ENCODE peak calls at places on chromosomes 1 and 21, in five cellular contexts. Z is AG04449, W is IMR-90, P is lung, R is GM10248. L is an unnamed sample.

GRCh38 chr1:71521655-71522264 is 440.9 kb upstream of the ZRANB2 start:
- DNase-seq in Z (peak), W (peak), P (no peak), R (no peak), L (peak)

GRCh38 chr1:224864006-224864405 is 65.5 kb upstream of the DNAH14 start:
- DNase-seq in Z (no peak), W (peak), P (no peak), R (no peak), L (no peak)

GRCh38 chr1:62209931-62210595 is 15.4 kb downstream of the L1TD1 start:
- DNase-seq in Z (no peak), W (no peak), P (no peak), R (no peak), L (no peak)

GRCh38 chr21:44065428-44065827 is 41.8 kb upstream of the PWP2 start:
- DNase-seq in Z (no peak), W (peak), P (no peak), R (peak), L (no peak)

GRCh38 chr1:190578531-190578930 is 100.9 kb upstream of the BRINP3 start:
- DNase-seq in Z (no peak), W (no peak), P (no peak), R (no peak), L (no peak)

GRCh38 chr1:26469558-26469957 is 2.7 kb upstream of the HMGN2 start:
- DNase-seq in Z (no peak), W (no peak), P (no peak), R (no peak), L (no peak)

GRCh38 chr1:22932803-22933470 is 39.7 kb downstream of the LACTBL1 start:
- DNase-seq in Z (no peak), W (no peak), P (no peak), R (peak), L (no peak)

GRCh38 chr1:88302843-88303486 is 381.1 kb upstream of the PKN2 start:
- DNase-seq in Z (peak), W (peak), P (no peak), R (no peak), L (peak)

GRCh38 chr1:193700710-193701355 is 514.4 kb upstream of the B3GALT2 start:
- DNase-seq in Z (peak), W (peak), P (no peak), R (no peak), L (no peak)

GRCh38 chr21:33127154-33127893 is 57.4 kb downstream of the OLIG1 start:
- DNase-seq in Z (no peak), W (peak), P (peak), R (peak), L (peak)

GRCh38 chr1:160167056-160167455 is 15.7 kb downstream of the ATP1A4 start:
- DNase-seq in Z (no peak), W (no peak), P (no peak), R (no peak), L (no peak)

GRCh38 chr1:106498238-106498637 is 558.2 kb upstream of the PRMT6 start:
- DNase-seq in Z (no peak), W (no peak), P (no peak), R (no peak), L (no peak)

GRCh38 chr1:67723620-67724019 is 38.6 kb downstream of the GADD45A start:
- DNase-seq in Z (no peak), W (peak), P (no peak), R (peak), L (no peak)

GRCh38 chr21:44082648-44083436 is 24.4 kb upstream of the PWP2 start:
- DNase-seq in Z (no peak), W (no peak), P (no peak), R (no peak), L (no peak)

GRCh38 chr1:77271851-77272250 is 10.0 kb upstream of the AK5 start:
- DNase-seq in Z (peak), W (peak), P (no peak), R (no peak), L (no peak)

GRCh38 chr1:61887076-61887867 is 145.0 kb downstream of the PATJ start:
- DNase-seq in Z (no peak), W (no peak), P (peak), R (no peak), L (no peak)

GRCh38 chr1:47374501-47374900 is 40.9 kb downstream of the CMPK1 start:
- DNase-seq in Z (no peak), W (peak), P (no peak), R (no peak), L (no peak)

GRCh38 chr1:5947071-5947821 is 45.0 kb downstream of the NPHP4 start:
- DNase-seq in Z (no peak), W (no peak), P (no peak), R (no peak), L (no peak)

GRCh38 chr1:88608139-88608943 is 75.7 kb upstream of the PKN2 start:
- DNase-seq in Z (no peak), W (peak), P (no peak), R (peak), L (no peak)

GRCh38 chr1:30908446-30908885 is at the start of gene SDC3:
- DNase-seq in Z (no peak), W (no peak), P (no peak), R (peak), L (no peak)

GRCh38 chr1:2547210-2548067 is 8.7 kb upstream of the TNFRSF14 start:
- DNase-seq in Z (no peak), W (no peak), P (no peak), R (peak), L (no peak)

GRCh38 chr1:155648207-155649147 is 38.5 kb downstream of the MSTO1 start:
- DNase-seq in Z (peak), W (peak), P (peak), R (no peak), L (peak)

GRCh38 chr1:51729156-51729823 is 112.4 kb downstream of the OSBPL9 start:
- DNase-seq in Z (peak), W (peak), P (peak), R (peak), L (peak)

GRCh38 chr1:247548847-247549246 is at the start of gene GCSAML:
- DNase-seq in Z (no peak), W (no peak), P (no peak), R (no peak), L (no peak)

GRCh38 chr1:52032785-52033131 is 852 bp downstream of the KTI12 start:
- DNase-seq in Z (no peak), W (peak), P (peak), R (peak), L (no peak)

GRCh38 chr21:26766826-26767325 is 78.3 kb downstream of the ADAMTS1 start:
- DNase-seq in Z (no peak), W (peak), P (no peak), R (no peak), L (no peak)

GRCh38 chr1:145982010-145982723 is 14.2 kb downstream of the TXNIP start:
- DNase-seq in Z (no peak), W (no peak), P (no peak), R (no peak), L (no peak)

GRCh38 chr1:233865902-233866301 is 38.6 kb upstream of the SLC35F3 start:
- DNase-seq in Z (no peak), W (no peak), P (no peak), R (no peak), L (no peak)

GRCh38 chr21:16195896-16196443 is 466.2 kb downstream of the USP25 start:
- DNase-seq in Z (no peak), W (no peak), P (no peak), R (no peak), L (no peak)

GRCh38 chr1:234311414-234311813 is 61.8 kb upstream of the COA6 start:
- DNase-seq in Z (no peak), W (no peak), P (no peak), R (no peak), L (no peak)

GRCh38 chr21:38875694-38876492 is 70.2 kb downstream of the ETS2 start:
- DNase-seq in Z (peak), W (peak), P (no peak), R (no peak), L (peak)

GRCh38 chr1:39675220-39675619 is 3.3 kb upstream of the NT5C1A start:
- DNase-seq in Z (no peak), W (no peak), P (no peak), R (no peak), L (no peak)

GRCh38 chr1:70042090-70042716 is 163.2 kb downstream of the LRRC40 start:
- DNase-seq in Z (peak), W (no peak), P (no peak), R (no peak), L (no peak)

GRCh38 chr21:43325968-43326367 is 101.0 kb downstream of the SIK1 start:
- DNase-seq in Z (no peak), W (no peak), P (no peak), R (no peak), L (no peak)

GRCh38 chr1:71053146-71053545 is 5.5 kb upstream of the PTGER3 start:
- DNase-seq in Z (no peak), W (no peak), P (no peak), R (no peak), L (no peak)

GRCh38 chr1:223402790-223403142 is 9.6 kb downstream of the CCDC185 start:
- DNase-seq in Z (no peak), W (no peak), P (no peak), R (no peak), L (no peak)

GRCh38 chr1:178393370-178393769 is 103.4 kb downstream of the CLEC20A start:
- DNase-seq in Z (no peak), W (no peak), P (no peak), R (no peak), L (no peak)

DNA sequence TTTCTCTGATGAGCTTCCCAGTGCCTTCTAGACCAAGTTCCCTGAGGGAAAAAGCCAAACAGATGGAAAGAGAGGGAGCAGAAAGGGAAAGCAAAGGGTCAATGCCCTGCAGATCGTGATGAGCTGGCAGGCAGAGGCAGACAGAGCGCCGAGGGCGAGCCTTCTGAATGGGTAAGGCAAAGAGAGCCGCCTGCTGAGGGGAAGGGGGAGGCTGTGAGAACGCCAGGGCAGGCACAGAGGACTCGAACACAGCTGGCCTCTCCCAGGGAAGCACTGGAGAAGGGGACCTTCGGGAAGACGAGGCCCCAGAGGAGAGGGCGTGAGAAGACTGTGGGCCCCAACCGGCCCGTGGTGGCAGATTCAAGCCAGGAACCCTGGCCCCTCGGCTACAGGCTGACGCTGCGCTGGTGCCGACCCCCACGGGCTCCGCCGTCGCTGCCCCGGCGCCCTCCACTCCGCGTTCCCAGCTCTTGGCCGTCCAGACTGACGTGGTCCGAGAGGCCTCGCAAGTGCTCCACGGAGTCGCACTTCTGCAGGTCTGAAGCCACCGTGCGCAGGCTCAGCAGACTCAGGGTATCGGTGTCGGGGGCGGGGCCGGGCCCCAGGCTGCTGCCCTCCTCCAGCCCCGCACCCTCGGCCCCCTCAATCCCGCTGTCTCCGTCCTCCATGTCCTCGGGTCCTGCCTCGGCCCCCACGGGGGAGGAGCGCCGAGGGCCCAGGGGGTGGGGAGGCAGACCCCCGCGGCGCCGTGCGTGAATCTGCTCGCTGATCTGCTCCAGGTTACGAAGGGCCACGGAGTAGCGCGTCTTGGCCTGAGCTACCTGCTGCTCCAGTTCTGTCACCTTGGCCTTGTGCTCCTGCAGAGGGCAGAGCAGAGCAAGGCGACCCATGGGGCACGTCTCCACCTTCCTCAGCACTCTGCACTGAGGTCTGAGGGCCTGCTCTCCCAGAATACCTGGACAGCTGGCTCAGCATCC is 13.9 kb downstream of the SH3BP5L start:
- DNase-seq in Z (no peak), W (no peak), P (no peak), R (no peak), L (no peak)
- TF ChIP-seq CTCF in Z (no peak), W (no peak), P (no peak), R (peak), L (no peak)

DNA sequence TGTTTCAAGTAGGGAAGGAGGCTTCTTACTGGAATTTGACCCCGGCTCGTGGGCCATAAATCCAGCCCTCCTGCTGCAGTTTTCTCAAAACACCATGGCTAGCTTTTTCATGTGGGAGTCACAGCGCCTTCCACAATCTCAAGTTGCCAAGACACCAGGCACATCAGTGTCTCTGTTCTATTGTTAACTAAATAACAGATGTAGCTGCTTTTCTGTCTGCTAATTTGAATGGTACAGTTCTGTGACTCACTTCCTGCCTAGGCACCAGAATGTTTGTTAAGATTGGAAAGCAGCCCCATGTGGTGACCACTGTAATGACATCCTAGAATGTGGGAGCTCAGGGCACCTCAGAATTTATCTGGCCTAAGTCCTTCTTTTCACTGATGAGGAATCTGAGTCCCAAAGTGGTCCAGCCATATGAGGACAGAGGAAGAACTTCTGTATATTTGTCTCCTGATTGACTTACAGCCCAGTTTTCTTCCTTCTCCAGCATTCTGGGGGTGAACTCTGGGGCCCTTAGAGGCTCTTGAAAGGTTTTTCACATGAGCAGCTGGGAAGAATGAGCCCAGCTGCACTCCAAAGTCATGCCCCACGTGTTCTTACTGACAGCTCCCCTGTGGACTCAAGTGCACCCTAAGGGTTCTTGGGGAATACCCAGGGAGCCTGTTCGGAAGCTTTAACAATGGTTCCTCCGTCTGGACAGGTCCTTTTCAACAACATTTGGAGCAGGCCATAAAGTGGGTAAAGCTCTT is 27.5 kb downstream of the TRIM45 start:
- DNase-seq in Z (no peak), W (peak), P (peak), R (peak), L (no peak)
- TF ChIP-seq CTCF in Z (peak), W (peak), P (no peak), R (no peak), L (peak)

GRCh38 chr1:93448292-93448982 is 519 bp downstream of the FNBP1L start:
- DNase-seq in Z (no peak), W (no peak), P (peak), R (peak), L (no peak)

GRCh38 chr1:93446837-93447451 is 974 bp upstream of the FNBP1L start:
- DNase-seq in Z (no peak), W (no peak), P (peak), R (no peak), L (no peak)

GRCh38 chr1:93450331-93450730 is 2.4 kb downstream of the FNBP1L start:
- DNase-seq in Z (no peak), W (no peak), P (no peak), R (no peak), L (no peak)

GRCh38 chr1:93447481-93448291 is at the start of gene FNBP1L:
- DNase-seq in Z (no peak), W (peak), P (peak), R (peak), L (no peak)

DNA sequence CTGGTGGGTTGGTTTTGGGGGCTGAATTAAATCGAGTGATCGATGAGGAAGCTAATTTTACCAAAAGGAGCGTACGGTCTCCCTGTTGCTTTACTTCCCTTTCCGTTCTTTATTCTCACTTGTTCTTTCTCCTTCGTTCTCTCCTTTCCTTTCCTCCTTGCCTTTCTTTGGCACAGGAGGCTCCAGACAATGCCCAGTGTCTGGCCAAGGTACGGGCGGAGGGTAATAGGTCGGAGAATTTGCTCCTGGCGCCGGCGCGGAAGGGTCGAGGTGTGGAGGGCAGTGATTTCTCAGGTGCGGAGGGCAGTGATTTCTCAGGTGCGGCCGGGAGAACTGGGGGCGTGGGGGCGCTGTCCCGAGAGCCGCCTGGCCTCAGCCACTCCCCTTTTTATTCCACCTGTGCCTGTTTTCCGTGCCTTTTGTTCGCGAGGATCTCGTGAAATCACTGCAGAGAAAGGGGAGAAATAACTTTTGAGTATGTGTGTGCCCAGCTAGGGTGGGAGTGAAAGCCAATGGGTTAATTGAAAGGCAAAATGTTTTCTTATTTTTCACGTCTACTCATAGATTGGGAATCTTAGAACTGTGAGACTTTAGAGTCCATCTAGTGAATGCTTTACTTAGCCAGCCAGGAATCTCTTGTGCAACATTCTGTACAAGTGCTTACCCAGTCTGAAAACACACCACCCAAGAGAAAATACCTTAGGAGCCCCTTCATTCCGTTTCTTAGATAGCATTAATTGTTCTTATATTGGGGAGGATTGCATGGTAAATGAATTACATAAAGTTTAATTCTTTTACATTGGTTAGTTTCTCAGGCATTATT is 1.3 kb downstream of the FNBP1L start:
- DNase-seq in Z (no peak), W (peak), P (peak), R (peak), L (no peak)
- TF ChIP-seq CTCF in Z (peak), W (no peak), P (no peak), R (no peak), L (no peak)

DNA sequence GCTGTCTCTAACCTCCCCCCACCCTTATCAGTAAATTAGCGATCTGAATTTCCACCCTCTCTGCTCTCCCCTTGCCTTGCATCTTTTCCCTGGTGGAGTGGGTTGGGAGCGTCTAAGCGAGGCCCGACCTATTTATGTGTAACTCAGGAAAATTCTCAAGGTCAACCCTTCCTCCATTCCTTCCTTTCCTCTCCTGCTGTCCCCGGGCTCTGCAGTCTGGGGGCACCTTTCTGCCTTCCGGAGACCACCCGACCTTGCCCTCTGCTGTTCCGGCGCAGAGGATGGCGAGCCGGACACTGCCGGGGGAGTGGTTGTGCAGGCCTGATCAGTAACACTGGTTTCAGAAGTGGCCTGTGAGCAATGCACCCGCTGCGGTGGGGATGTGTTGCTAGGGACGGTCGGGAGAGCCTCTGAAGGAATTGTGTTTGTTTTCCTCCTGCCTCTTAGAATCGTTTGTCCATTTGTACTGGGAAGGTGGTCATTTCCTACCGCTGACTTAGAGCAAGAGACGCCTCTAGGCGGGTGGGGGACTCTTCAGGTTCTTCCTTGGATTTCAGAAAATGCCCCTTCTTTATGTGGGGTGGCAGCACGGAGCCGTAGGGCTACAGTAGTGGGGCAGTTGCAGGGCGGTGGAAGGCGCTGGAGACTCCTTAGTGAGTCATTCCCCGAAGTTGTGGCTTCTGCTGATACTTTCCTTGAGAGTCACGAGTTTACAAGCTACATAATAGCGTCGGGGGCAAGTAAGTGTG is 543 bp downstream of the MGST3 start:
- DNase-seq in Z (peak), W (peak), P (peak), R (peak), L (peak)
- TF ChIP-seq CTCF in Z (no peak), W (peak), P (no peak), R (no peak), L (peak)

GRCh38 chr21:31973402-31973944 is 100.7 kb downstream of the HUNK start:
- DNase-seq in Z (no peak), W (no peak), P (no peak), R (no peak), L (no peak)
- TF ChIP-seq CTCF in Z (no peak), W (no peak), P (no peak), R (no peak), L (no peak)

DNA sequence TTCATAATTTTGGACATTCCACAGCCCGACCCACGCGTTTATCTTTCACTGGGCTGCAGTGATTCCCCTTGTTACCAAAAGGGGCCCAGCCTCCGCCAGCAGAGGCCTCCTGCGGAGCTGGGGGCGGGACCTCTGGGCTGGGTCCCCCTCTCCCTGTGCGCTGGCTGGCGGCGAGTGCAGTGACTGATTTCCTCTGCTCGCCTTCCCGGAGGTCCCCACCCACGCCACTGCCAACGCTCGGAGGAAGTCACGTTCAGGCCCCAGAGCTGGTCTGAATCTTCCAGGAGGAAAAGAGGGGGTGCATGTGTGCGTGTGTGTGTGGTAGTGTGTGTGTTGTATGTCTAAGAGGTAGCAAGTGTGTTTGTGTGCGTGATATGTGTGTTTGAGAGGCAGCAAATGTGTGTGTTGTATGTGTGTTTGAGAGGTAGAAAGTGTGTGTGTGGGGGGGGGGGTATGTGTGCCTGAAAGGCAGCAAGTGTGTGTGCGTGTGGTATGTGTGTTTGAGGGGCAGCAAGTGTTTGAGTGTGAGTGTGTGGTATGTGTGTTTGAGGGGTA is 35.0 kb upstream of the JAK1 start:
- DNase-seq in Z (no peak), W (peak), P (peak), R (peak), L (no peak)
- TF ChIP-seq CTCF in Z (no peak), W (no peak), P (no peak), R (no peak), L (no peak)